ENCODE peak calls at places on chromosomes 12 and 14, in four cellular contexts. X is psoas muscle, P is heart right ventricle, D is lower lobe of right lung. N is an unnamed sample.
A peak's percentile ranks its signal among the peaks of the same experiment; 100 is the strongest.

GRCh38 chr14:50717826-50718225 is 49.7 kb upstream of the SAV1 start:
- DNase-seq in X (no peak), P (no peak), D (no peak), N (no peak)

GRCh38 chr12:54984602-54985376 is at the start of gene TESPA1:
- DNase-seq in X (peak; percentile 25), P (peak; percentile 59), D (peak; percentile 79), N (no peak)

GRCh38 chr12:124915249-124916236 is 1.1 kb upstream of the UBC start:
- DNase-seq in X (peak; percentile 79), P (peak; percentile 54), D (peak; percentile 74), N (no peak)

GRCh38 chr12:112514926-112515642 is 96.3 kb downstream of the PTPN11 start:
- DNase-seq in X (no peak), P (no peak), D (no peak), N (no peak)

GRCh38 chr12:79895804-79896203 is 39.1 kb downstream of the PPP1R12A start:
- DNase-seq in X (no peak), P (no peak), D (no peak), N (no peak)

GRCh38 chr14:76498536-76498935 is 122.6 kb downstream of the ESRRB start:
- DNase-seq in X (no peak), P (no peak), D (no peak), N (no peak)

GRCh38 chr14:70808402-70809237 is 693 bp downstream of the MAP3K9 start:
- DNase-seq in X (peak; percentile 23), P (no peak), D (peak; percentile 67), N (no peak)

GRCh38 chr12:105947906-105948305 is 190.8 kb downstream of the NUAK1 start:
- DNase-seq in X (no peak), P (peak; percentile 16), D (no peak), N (no peak)

GRCh38 chr12:14691560-14691959 is 4.8 kb downstream of the GUCY2C start:
- DNase-seq in X (peak; percentile 34), P (peak; percentile 85), D (peak; percentile 59), N (no peak)

GRCh38 chr12:108633534-108634224 is at the start of gene SELPLG:
- DNase-seq in X (peak; percentile 55), P (peak; percentile 60), D (peak; percentile 95), N (no peak)

GRCh38 chr12:72586456-72586855 is 314.3 kb downstream of the TRHDE start:
- DNase-seq in X (no peak), P (no peak), D (no peak), N (no peak)

GRCh38 chr14:81323621-81324400 is 76.3 kb downstream of the STON2 start:
- DNase-seq in X (no peak), P (no peak), D (peak; percentile 47), N (no peak)

GRCh38 chr12:26130728-26131127 is 5.9 kb upstream of the BHLHE41 start:
- DNase-seq in X (no peak), P (no peak), D (no peak), N (no peak)

GRCh38 chr12:110249716-110250225 is 31.3 kb upstream of the ATP2A2 start:
- DNase-seq in X (no peak), P (peak; percentile 53), D (no peak), N (no peak)

GRCh38 chr14:102139248-102140026 is at the start of gene WDR20:
- DNase-seq in X (peak; percentile 98), P (peak; percentile 98), D (peak; percentile 98), N (peak; percentile 93)

GRCh38 chr12:93098077-93098476 is 169.0 kb upstream of the EEA1 start:
- DNase-seq in X (peak; percentile 40), P (peak; percentile 59), D (peak; percentile 70), N (no peak)

GRCh38 chr14:54711812-54712211 is 144.9 kb downstream of the SAMD4A start:
- DNase-seq in X (no peak), P (no peak), D (no peak), N (no peak)

GRCh38 chr14:54712371-54712998 is 145.6 kb downstream of the SAMD4A start:
- DNase-seq in X (peak; percentile 32), P (no peak), D (no peak), N (no peak)

GRCh38 chr14:54715244-54715643 is 148.3 kb downstream of the SAMD4A start:
- DNase-seq in X (no peak), P (no peak), D (no peak), N (no peak)

GRCh38 chr14:54711312-54711711 is 144.4 kb downstream of the SAMD4A start:
- DNase-seq in X (no peak), P (no peak), D (no peak), N (no peak)

GRCh38 chr14:54713364-54713763 is 146.4 kb downstream of the SAMD4A start:
- DNase-seq in X (no peak), P (no peak), D (no peak), N (no peak)
- H3K27ac ChIP-seq in X (peak overlapping the region; percentile 89), P (peak overlapping the region; percentile 82), D (peak overlapping the region; percentile 60), N (no peak overlapping the region)

GRCh38 chr12:52148541-52149181 is 43.2 kb downstream of the KRT80 start:
- DNase-seq in X (no peak), P (no peak), D (peak; percentile 87), N (no peak)
- H3K27ac ChIP-seq in X (no peak overlapping the region), P (peak overlapping the region; percentile 82), D (peak overlapping the region; percentile 92), N (no peak overlapping the region)

DNA sequence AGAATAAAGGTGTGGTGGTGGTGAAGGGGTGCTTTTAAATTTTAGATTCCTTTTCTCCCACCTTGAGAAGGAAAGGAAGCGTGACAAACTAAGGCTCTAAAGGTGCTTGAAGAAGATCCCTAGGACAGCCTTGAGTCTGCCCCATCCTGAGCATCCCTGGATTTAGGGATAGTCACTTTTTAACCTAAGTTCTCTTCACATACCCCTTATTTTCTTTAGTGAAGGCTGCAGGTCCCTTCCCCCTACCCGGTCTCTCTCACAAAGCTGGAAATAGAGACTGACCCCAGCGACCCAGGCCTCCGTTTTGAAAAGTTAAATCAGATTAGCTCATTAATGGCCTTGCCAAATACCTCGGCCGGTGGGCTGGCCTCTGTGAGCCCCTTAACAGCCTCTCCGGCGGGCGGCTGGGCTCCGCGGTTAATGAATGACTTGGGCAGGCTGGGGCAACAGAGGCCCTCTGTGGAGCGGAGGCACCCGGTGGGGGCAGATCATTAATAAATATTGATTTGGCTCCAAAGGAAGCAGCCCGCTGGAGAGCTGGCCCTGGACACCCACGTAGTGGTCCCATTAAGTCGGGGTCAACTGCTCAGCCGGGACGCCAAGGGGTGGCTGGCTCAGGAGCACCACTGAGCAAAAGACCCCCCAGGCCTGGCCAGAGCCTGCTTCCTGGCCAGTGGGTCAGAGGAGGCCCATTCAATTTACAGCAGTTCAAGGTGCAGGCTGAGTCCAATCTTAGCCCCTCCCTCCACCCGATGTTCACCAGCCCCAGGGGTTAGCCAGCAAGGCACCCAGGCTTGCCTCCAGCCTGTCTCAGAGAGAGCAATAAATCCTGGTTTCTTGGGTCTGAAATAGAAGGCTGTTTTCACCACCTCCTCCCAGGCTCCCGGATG is 31.8 kb downstream of the PAH start:
- DNase-seq in X (no peak), P (no peak), D (no peak), N (no peak)
- H3K27ac ChIP-seq in X (no peak overlapping the region), P (no peak overlapping the region), D (no peak overlapping the region), N (no peak overlapping the region)

DNA sequence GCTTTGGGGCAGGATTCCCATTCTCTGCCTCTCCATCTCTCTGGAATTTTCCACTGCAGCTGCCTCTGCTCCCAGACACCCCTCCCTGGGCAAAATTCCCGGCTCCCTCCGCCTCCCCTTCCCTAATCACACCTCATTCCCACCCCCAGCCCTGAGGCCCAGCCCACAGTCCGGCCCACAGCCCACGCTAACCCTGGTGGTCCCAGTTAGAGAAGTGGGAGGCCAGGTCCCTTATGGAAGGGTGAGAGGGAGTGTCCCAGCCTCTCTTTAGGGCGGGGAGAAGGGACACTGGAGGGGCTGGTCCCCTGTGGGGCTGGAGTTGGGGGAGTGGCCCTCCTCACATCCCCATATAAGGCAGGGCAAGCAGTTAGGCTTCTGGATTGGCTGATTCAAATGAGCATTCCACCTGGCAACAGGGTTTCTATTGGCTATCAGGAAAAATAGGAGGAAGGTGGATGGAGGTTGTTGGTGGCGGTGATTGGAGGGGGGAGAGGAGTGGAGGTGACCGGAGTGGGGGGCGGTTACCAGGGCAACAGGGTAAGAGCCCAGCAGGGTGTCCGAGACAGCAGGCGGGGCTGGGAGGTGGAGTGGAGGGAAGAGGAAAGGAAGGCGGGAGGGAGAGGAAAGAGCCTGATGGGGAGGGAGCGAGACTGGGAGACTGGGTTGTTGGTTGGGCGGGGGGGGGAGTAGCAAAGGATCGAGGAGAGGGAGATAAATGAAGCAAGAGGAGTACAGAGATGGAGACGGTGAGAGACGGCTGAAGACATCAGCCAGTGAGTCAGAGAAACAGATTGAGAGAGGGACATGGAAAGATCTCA is 1.9 kb upstream of the PTMS start:
- DNase-seq in X (peak; percentile 90), P (peak; percentile 96), D (peak; percentile 95), N (peak; percentile 89)
- H3K27ac ChIP-seq in X (peak overlapping the region; percentile 80), P (peak overlapping the region; percentile 98), D (peak overlapping the region; percentile 81), N (peak overlapping the region; percentile 98)